ENCODE peak calls at places on chromosomes 6 and 20, in ten cellular contexts. N, D, C, R, K, H, T, S, B and V are unnamed samples.

GRCh38 chr20:37361336-37361735 is 15.4 kb downstream of the SRC start:
- DNase-seq in D (no peak), H (no peak), K (no peak), N (no peak), C (no peak), B (no peak), R (no peak), T (no peak), S (no peak), V (no peak)

GRCh38 chr20:10487354-10488115 is 52.4 kb downstream of the SLX4IP start:
- DNase-seq in R (no peak), T (peak; percentile 68), D (no peak), B (peak; percentile 33), H (peak; percentile 26), N (peak; percentile 66), K (no peak), C (no peak), S (no peak), V (no peak)

GRCh38 chr20:44911264-44911921 is 1.5 kb downstream of the PABPC1L start:
- DNase-seq in N (peak; percentile 70), C (peak; percentile 71), S (peak; percentile 86), B (peak; percentile 41), R (peak; percentile 54), K (peak; percentile 88), T (peak; percentile 52), D (peak; percentile 67), H (peak; percentile 34), V (no peak)

GRCh38 chr6:155077784-155078183 is 82.7 kb downstream of the TIAM2 start:
- DNase-seq in S (no peak), B (no peak), T (no peak), K (no peak), H (no peak), D (no peak), N (no peak), R (peak; percentile 27), C (no peak), V (no peak)

GRCh38 chr20:36145877-36146707 is 8.4 kb upstream of the EPB41L1 start:
- DNase-seq in H (no peak), S (no peak), K (no peak), T (no peak), B (no peak), C (peak; percentile 49), R (peak; percentile 51), D (peak; percentile 67), N (no peak), V (no peak)

GRCh38 chr6:90168693-90169131 is 127.9 kb downstream of the BACH2 start:
- DNase-seq in R (peak; percentile 44), D (no peak), B (peak; percentile 47), C (no peak), K (no peak), T (peak; percentile 21), H (peak; percentile 38), N (peak; percentile 61), S (no peak), V (no peak)

GRCh38 chr6:37538107-37538506 is 38.4 kb upstream of the CCDC167 start:
- DNase-seq in B (no peak), D (no peak), C (no peak), K (no peak), T (no peak), S (no peak), H (no peak), N (no peak), R (no peak), V (no peak)

GRCh38 chr20:14335122-14335521 is 2.3 kb downstream of the FLRT3 start:
- DNase-seq in T (no peak), D (no peak), R (no peak), H (no peak), S (no peak), B (no peak), C (no peak), K (no peak), N (no peak), V (no peak)

GRCh38 chr6:31138982-31139381 is at the start of gene PSORS1C2:
- DNase-seq in K (no peak), H (no peak), N (no peak), R (no peak), S (no peak), D (no peak), B (no peak), T (no peak), C (no peak), V (no peak)

GRCh38 chr6:118356054-118356453 is 192.0 kb upstream of the PLN start:
- DNase-seq in C (no peak), T (no peak), D (no peak), H (no peak), K (no peak), S (no peak), R (peak; percentile 4), N (peak; percentile 12), B (peak; percentile 13), V (no peak)

GRCh38 chr6:15148356-15149058 is 97.4 kb upstream of the JARID2 start:
- DNase-seq in T (peak; percentile 84), S (no peak), R (peak; percentile 48), D (no peak), H (peak; percentile 50), C (no peak), B (peak; percentile 84), K (peak; percentile 21), N (peak; percentile 93), V (no peak)
- TF ChIP-seq CTCF in T (peak; percentile 24), S (no peak), R (peak; percentile 20), D (no peak), H (peak; percentile 10), C (no peak), B (peak; percentile 20), K (no peak), N (peak; percentile 34), V (no peak)

GRCh38 chr20:22582960-22583772 is 1.2 kb downstream of the FOXA2 start:
- DNase-seq in D (peak; percentile 31), K (peak; percentile 66), C (peak; percentile 20), H (no peak), R (no peak), T (no peak), B (no peak), N (no peak), S (peak; percentile 52), V (no peak)
- H3K4me3 ChIP-seq in D (peak overlapping the region; percentile 66), K (peak overlapping the region; percentile 32), C (no peak overlapping the region), H (peak overlapping the region; percentile 18), R (peak overlapping the region; percentile 44), T (no peak overlapping the region), B (no peak overlapping the region), N (no peak overlapping the region), S (peak overlapping the region; percentile 56), V (no peak overlapping the region)

GRCh38 chr6:47334334-47334733 is 24.6 kb upstream of the TNFRSF21 start:
- DNase-seq in R (no peak), S (no peak), B (no peak), C (no peak), N (no peak), T (no peak), H (no peak), K (no peak), D (no peak), V (no peak)

GRCh38 chr6:47336334-47336733 is 26.6 kb upstream of the TNFRSF21 start:
- DNase-seq in C (no peak), S (no peak), R (no peak), K (no peak), H (no peak), B (no peak), T (no peak), D (no peak), N (no peak), V (no peak)

GRCh38 chr6:47337519-47337918 is 27.8 kb upstream of the TNFRSF21 start:
- DNase-seq in N (no peak), T (no peak), H (no peak), S (no peak), D (no peak), R (no peak), C (no peak), K (no peak), B (no peak), V (no peak)

DNA sequence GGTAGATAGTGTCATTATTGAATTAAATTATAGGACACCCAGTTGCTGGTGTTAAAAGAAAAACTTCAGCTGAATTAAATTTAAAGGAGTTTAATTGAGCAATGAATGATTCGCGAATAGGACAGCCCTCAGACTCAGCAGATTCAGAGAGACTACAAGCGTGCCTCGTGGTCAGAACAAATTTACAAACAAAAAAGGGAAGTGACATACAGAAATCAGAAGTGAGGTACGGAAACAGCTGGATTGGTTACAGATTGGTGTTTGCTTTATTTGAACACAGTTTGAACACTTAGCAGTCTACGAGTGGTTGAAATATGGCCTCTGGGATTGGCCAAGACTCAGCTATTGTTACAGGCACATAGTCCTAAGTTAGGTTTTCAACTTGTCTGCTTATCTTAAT is 25.8 kb upstream of the TNFRSF21 start:
- DNase-seq in S (no peak), C (no peak), T (no peak), R (no peak), K (no peak), N (no peak), B (no peak), D (no peak), H (no peak), V (peak; percentile 37)
- TF ChIP-seq CTCF in S (no peak), C (no peak), T (no peak), R (no peak), K (no peak), N (no peak), B (no peak), D (no peak), H (no peak), V (no peak)

DNA sequence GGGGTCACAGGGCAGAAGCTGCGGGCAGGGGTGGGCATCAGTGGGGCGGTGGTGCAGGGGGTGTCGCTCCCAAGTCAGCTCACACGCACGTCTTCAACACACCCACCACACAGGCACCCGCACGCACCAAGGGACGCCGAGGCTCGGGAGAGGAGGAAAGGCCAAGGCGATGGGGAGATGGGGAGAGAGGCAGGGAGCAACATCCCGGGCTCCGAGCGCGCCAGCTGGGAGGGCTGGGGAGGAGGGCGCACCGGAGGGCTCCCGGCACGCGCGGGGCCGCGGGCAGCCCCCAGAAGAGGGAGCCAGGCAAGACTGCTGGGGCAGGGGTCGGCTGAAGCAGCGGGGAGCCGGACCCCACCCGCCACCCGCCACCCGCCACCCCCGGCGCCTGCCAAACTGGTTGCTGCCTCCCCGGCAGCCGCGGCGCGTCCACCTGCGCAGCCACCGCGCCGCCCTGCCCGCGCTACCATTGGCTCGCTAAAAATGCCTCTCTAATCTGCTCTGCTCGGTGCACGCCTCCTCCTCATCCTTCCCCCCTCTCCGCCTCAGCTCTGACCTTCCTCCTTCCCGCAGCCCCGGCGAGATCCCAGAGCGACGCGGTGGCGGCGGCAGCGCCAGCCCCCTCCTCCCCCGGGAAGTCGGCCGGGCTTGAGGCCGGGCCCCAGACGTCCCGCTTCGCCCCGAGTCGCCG is at the start of gene PACSIN1:
- DNase-seq in H (no peak), K (peak; percentile 86), C (peak; percentile 83), T (no peak), D (peak; percentile 50), B (no peak), S (no peak), N (no peak), R (no peak), V (no peak)
- H3K4me3 ChIP-seq in H (peak within 1 kb of the TSS; percentile 30), K (peak within 1 kb of the TSS; percentile 62), C (peak within 1 kb of the TSS; percentile 56), T (peak within 1 kb of the TSS; percentile 17), D (peak within 1 kb of the TSS; percentile 46), B (no peak within 1 kb of the TSS), S (peak within 1 kb of the TSS; percentile 44), N (peak within 1 kb of the TSS; percentile 29), R (peak within 1 kb of the TSS; percentile 40), V (peak within 1 kb of the TSS; percentile 27)